ENCODE peak calls at places on chromosomes 12 and 14, in ten cellular contexts. M is endothelial cell of umbilical vein, J is HCT116, C is PC-3, P is astrocyte, Z is GM23338, B is DND-41, H is trophoblast cell, X is mesendoderm, W is mammary epithelial cell. U is an unnamed sample.

GRCh38 chr14:101251812-101252442 is 309.4 kb upstream of the DIO3 start:
- DNase-seq in M (no peak), J (no peak), C (no peak), P (no peak), Z (no peak), B (no peak), H (no peak), X (no peak), W (no peak), U (no peak)

GRCh38 chr12:110907583-110907982 is 12.8 kb downstream of the MYL2 start:
- DNase-seq in M (no peak), J (no peak), C (no peak), P (no peak), Z (no peak), B (no peak), H (no peak), X (no peak), W (no peak), U (no peak)

GRCh38 chr12:79021021-79021420 is 156.4 kb downstream of the SYT1 start:
- DNase-seq in M (no peak), J (no peak), C (no peak), P (no peak), Z (no peak), B (no peak), H (no peak), X (no peak), W (no peak), U (no peak)

GRCh38 chr12:31752450-31752849 is 23.6 kb upstream of the AMN1 start:
- DNase-seq in M (no peak), J (no peak), C (no peak), P (no peak), Z (peak; percentile 12), B (peak; percentile 59), H (no peak), X (peak; percentile 44), W (no peak), U (no peak)

GRCh38 chr14:38507299-38507698 is 251.4 kb upstream of the CLEC14A start:
- DNase-seq in M (no peak), J (no peak), C (no peak), P (no peak), Z (no peak), B (no peak), H (no peak), X (no peak), W (no peak), U (no peak)

GRCh38 chr12:57771271-57771872 is 533 bp downstream of the METTL1 start:
- DNase-seq in M (no peak), J (peak; percentile 89), C (peak; percentile 90), P (peak; percentile 86), Z (peak; percentile 99), B (peak; percentile 94), H (peak; percentile 53), X (peak; percentile 97), W (peak; percentile 47), U (peak; percentile 80)

GRCh38 chr14:45838597-45838996 is 585.6 kb upstream of the MIS18BP1 start:
- DNase-seq in M (no peak), J (no peak), C (peak; percentile 57), P (no peak), Z (peak; percentile 26), B (no peak), H (no peak), X (peak; percentile 22), W (peak; percentile 6), U (no peak)

GRCh38 chr14:22579881-22580280 is 9.1 kb downstream of the DAD1 start:
- DNase-seq in M (no peak), J (no peak), C (no peak), P (no peak), Z (no peak), B (no peak), H (no peak), X (no peak), W (no peak), U (no peak)

GRCh38 chr14:54712371-54712998 is 145.6 kb downstream of the SAMD4A start:
- DNase-seq in M (peak; percentile 71), J (no peak), C (peak; percentile 62), P (no peak), Z (no peak), B (no peak), H (no peak), X (no peak), W (no peak), U (no peak)

GRCh38 chr14:66444271-66444987 is 41.7 kb upstream of the CCDC196 start:
- DNase-seq in M (no peak), J (no peak), C (no peak), P (no peak), Z (no peak), B (no peak), H (no peak), X (peak; percentile 75), W (no peak), U (no peak)

GRCh38 chr12:27331927-27332324 is 710 bp upstream of the BMAL2 start:
- DNase-seq in M (peak; percentile 44), J (no peak), C (peak; percentile 46), P (no peak), Z (no peak), B (no peak), H (peak; percentile 5), X (no peak), W (peak; percentile 42), U (peak; percentile 33)

GRCh38 chr12:29286081-29286800 is 94.7 kb downstream of the ERGIC2 start:
- DNase-seq in M (peak; percentile 32), J (no peak), C (no peak), P (peak; percentile 61), Z (no peak), B (no peak), H (no peak), X (no peak), W (no peak), U (no peak)

GRCh38 chr12:56723889-56724659 is 1.0 kb downstream of the NACA start:
- DNase-seq in M (peak; percentile 41), J (no peak), C (peak; percentile 45), P (peak; percentile 72), Z (peak; percentile 18), B (peak; percentile 25), H (peak; percentile 67), X (peak; percentile 49), W (peak; percentile 75), U (no peak)

GRCh38 chr12:56721721-56722120 is 3.4 kb downstream of the NACA start:
- DNase-seq in M (no peak), J (no peak), C (no peak), P (no peak), Z (no peak), B (no peak), H (no peak), X (no peak), W (no peak), U (no peak)

GRCh38 chr12:56724660-56724988 is 475 bp downstream of the NACA start:
- DNase-seq in M (no peak), J (no peak), C (no peak), P (no peak), Z (peak; percentile 24), B (no peak), H (no peak), X (no peak), W (no peak), U (no peak)

GRCh38 chr12:56723352-56723751 is 1.7 kb downstream of the NACA start:
- DNase-seq in M (no peak), J (no peak), C (no peak), P (no peak), Z (no peak), B (no peak), H (no peak), X (no peak), W (no peak), U (no peak)

GRCh38 chr12:56722832-56723231 is 2.3 kb downstream of the NACA start:
- DNase-seq in M (no peak), J (no peak), C (peak; percentile 56), P (no peak), Z (no peak), B (no peak), H (peak; percentile 15), X (no peak), W (no peak), U (no peak)
- H3K4me2 ChIP-seq in M (peak overlapping the region; percentile 71), J (peak overlapping the region; percentile 85), C (peak overlapping the region; percentile 98), P (peak overlapping the region; percentile 99), Z (peak overlapping the region; percentile 99), B (peak overlapping the region; percentile 98), H (peak overlapping the region; percentile 49), X (peak overlapping the region; percentile 43), W (peak overlapping the region; percentile 94), U (peak overlapping the region; percentile 98)

DNA sequence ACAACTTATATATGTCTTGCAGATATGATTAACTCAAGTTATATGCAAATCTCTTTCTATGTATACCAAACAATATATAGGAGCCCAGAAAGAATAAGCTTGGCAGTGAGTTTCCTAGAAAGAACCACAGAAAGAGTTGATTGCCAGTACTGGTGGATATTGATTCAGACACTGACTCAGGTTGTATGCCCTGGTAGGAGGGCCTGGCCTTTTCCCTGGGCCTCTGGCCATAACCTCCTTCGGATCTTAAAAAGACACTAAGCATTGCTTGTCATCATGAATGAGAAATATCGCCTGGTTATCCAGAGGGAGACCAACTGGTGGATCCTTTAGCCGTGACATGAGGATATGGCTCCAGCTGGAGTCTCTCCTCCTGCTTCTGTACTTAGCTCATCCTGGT is 231.5 kb downstream of the MSRB3 start:
- DNase-seq in M (no peak), J (no peak), C (no peak), P (no peak), Z (no peak), B (no peak), H (no peak), X (no peak), W (no peak), U (no peak)
- H3K4me3 ChIP-seq in M (no peak overlapping the region), J (peak overlapping the region; percentile 1), C (no peak overlapping the region), P (no peak overlapping the region), Z (peak overlapping the region; percentile 8), B (no peak overlapping the region), H (no peak overlapping the region), X (no peak overlapping the region), W (no peak overlapping the region), U (no peak overlapping the region)

GRCh38 chr12:48946206-48946605 is 11.1 kb downstream of the ARF3 start:
- DNase-seq in M (no peak), J (no peak), C (no peak), P (no peak), Z (no peak), B (no peak), H (no peak), X (no peak), W (no peak), U (no peak)
- H3K79me2 ChIP-seq in M (peaks cover 67% of the 10 kb centered on the region), J (peaks cover 89% of the 10 kb centered on the region), C (peaks cover 88% of the 10 kb centered on the region), P (peaks cover 92% of the 10 kb centered on the region), Z (peaks cover 99% of the 10 kb centered on the region), B (peaks cover 89% of the 10 kb centered on the region), H (no peaks in the 10 kb centered on the region), X (peaks cover 46% of the 10 kb centered on the region), W (peaks cover 94% of the 10 kb centered on the region), U (peaks cover 74% of the 10 kb centered on the region)

GRCh38 chr12:47438175-47438574 is 267.7 kb downstream of the RPAP3 start:
- DNase-seq in M (no peak), J (no peak), C (no peak), P (no peak), Z (no peak), B (no peak), H (no peak), X (no peak), W (no peak), U (no peak)

GRCh38 chr12:47437570-47437969 is 268.3 kb downstream of the RPAP3 start:
- DNase-seq in M (no peak), J (no peak), C (peak; percentile 45), P (no peak), Z (no peak), B (no peak), H (no peak), X (no peak), W (no peak), U (no peak)

DNA sequence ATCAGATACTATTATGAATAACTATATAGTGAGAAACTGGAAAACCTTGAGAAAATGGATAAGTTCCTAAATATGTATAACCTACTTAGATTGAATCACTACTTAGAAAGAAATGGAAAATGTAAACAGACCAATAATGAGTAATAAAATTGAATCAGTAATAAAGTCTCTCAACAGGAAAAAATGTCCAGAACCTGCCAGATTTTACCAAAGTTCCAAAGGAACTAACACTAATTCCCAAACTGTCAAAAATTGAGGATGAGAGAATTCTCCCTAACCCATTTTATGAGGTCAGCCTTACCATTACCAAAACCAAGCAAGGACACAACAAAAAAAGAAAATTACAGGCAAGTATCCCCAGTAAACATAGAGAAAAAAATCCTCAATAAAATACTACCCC is 272.0 kb downstream of the RPAP3 start:
- DNase-seq in M (no peak), J (no peak), C (peak; percentile 5), P (peak; percentile 58), Z (no peak), B (no peak), H (no peak), X (no peak), W (no peak), U (no peak)
- H3K4me2 ChIP-seq in M (no peak overlapping the region), J (no peak overlapping the region), C (no peak overlapping the region), P (no peak overlapping the region), Z (no peak overlapping the region), B (no peak overlapping the region), H (no peak overlapping the region), X (no peak overlapping the region), W (no peak overlapping the region), U (no peak overlapping the region)